ENCODE peak calls at places on chromosomes 11 and 22, in ten cellular contexts. Z is ELF-1; G is fibroblast of mammary gland; Y is HEK293T; H is AG04449; R is endothelial cell; O is T-helper 1 cell; P is left cardiac atrium; N is T47D; Q is stimulated activated CD8-positive, alpha-beta memory T cell treated with anti-CD3 and anti-CD28 coated beads, Interleukin-12 subunit alpha, Interleukin-12 subunit beta, amount 100 ng/mL, for 1 hour. L is an unnamed sample.

GRCh38 chr11:18727499-18728236 is 1.7 kb upstream of the IGSF22 start:
- DNase-seq in P (peak), G (peak), Q (peak), O (peak), Z (peak), R (peak), N (peak), H (no peak), Y (peak), L (no peak)

GRCh38 chr11:8059030-8059429 is 22.0 kb upstream of the TUB start:
- DNase-seq in Y (no peak), N (no peak), H (no peak), O (no peak), Z (no peak), Q (no peak), R (no peak), P (no peak), G (no peak), L (no peak)

GRCh38 chr11:32137263-32137662 is 46.4 kb downstream of the RCN1 start:
- DNase-seq in N (no peak), G (peak), Q (no peak), P (no peak), H (peak), Y (no peak), R (no peak), Z (no peak), O (no peak), L (peak)

GRCh38 chr11:10612217-10612862 is 43.9 kb upstream of the LYVE1 start:
- DNase-seq in P (no peak), H (no peak), Q (no peak), G (no peak), O (no peak), Z (no peak), R (no peak), Y (no peak), N (no peak), L (no peak)

GRCh38 chr22:27971926-27972325 is 52.9 kb upstream of the PITPNB start:
- DNase-seq in R (no peak), H (no peak), Y (no peak), O (no peak), N (no peak), Q (no peak), G (no peak), P (no peak), Z (no peak), L (no peak)

GRCh38 chr11:5938603-5938965 is 3.5 kb upstream of the OR56A3 start:
- DNase-seq in Z (peak), Q (no peak), Y (no peak), H (no peak), O (no peak), R (no peak), N (peak), P (no peak), G (no peak), L (no peak)

GRCh38 chr11:134032501-134033091 is 36.3 kb upstream of the JAM3 start:
- DNase-seq in P (peak), Q (no peak), Z (no peak), H (no peak), R (no peak), G (no peak), N (no peak), Y (no peak), O (no peak), L (no peak)

GRCh38 chr11:10208045-10208674 is 85.9 kb downstream of the SBF2 start:
- DNase-seq in P (no peak), R (no peak), H (no peak), Z (peak), Y (peak), G (peak), Q (no peak), O (no peak), N (peak), L (peak)

GRCh38 chr11:72081856-72082255 is 1.2 kb downstream of the LRRC51 start:
- DNase-seq in Z (peak), Y (no peak), P (no peak), O (no peak), G (no peak), H (no peak), R (no peak), Q (no peak), N (peak), L (no peak)

GRCh38 chr11:5698281-5698680 is 8.7 kb downstream of the TRIM22 start:
- DNase-seq in R (no peak), Q (no peak), H (no peak), N (no peak), P (no peak), Y (no peak), O (no peak), G (no peak), Z (no peak), L (no peak)

GRCh38 chr11:276219-276618 is 2.0 kb upstream of the NLRP6 start:
- DNase-seq in Y (no peak), P (no peak), O (no peak), R (no peak), H (no peak), N (no peak), Z (no peak), G (no peak), Q (no peak), L (no peak)

GRCh38 chr22:28873183-28873964 is 10.0 kb upstream of the ZNRF3 start:
- DNase-seq in G (no peak), Y (no peak), P (no peak), Q (no peak), O (no peak), Z (no peak), H (no peak), R (no peak), N (no peak), L (no peak)

GRCh38 chr11:6825333-6825744 is 20.1 kb upstream of the OR10A5 start:
- DNase-seq in Z (no peak), Y (no peak), Q (no peak), P (no peak), N (no peak), G (peak), R (no peak), H (no peak), O (no peak), L (no peak)

GRCh38 chr11:119363874-119364590 is 17.5 kb downstream of the USP2 start:
- DNase-seq in O (peak), Z (peak), G (no peak), R (peak), N (peak), Q (peak), P (peak), H (no peak), Y (peak), L (no peak)

GRCh38 chr11:45568031-45568430 is 97.4 kb downstream of the CHST1 start:
- DNase-seq in R (no peak), G (no peak), Y (no peak), P (no peak), Q (no peak), N (no peak), O (no peak), H (no peak), Z (no peak), L (no peak)

GRCh38 chr11:72578051-72578450 is 96.2 kb downstream of the PDE2A start:
- DNase-seq in Y (no peak), G (no peak), N (no peak), P (no peak), H (no peak), R (no peak), Z (no peak), Q (no peak), O (no peak), L (no peak)

GRCh38 chr22:47498969-47499368 is 736.5 kb downstream of the TBC1D22A start:
- DNase-seq in Z (no peak), O (no peak), Y (no peak), Q (no peak), G (no peak), P (no peak), R (no peak), N (no peak), H (no peak), L (no peak)

GRCh38 chr11:76765863-76766350 is 17.2 kb upstream of the TSKU start:
- DNase-seq in Y (no peak), O (no peak), Z (no peak), G (no peak), H (no peak), P (no peak), R (no peak), N (no peak), Q (no peak), L (no peak)

GRCh38 chr11:36431429-36432092 is 78.5 kb downstream of the TRAF6 start:
- DNase-seq in Y (peak), P (peak), N (no peak), H (peak), O (no peak), G (peak), Q (no peak), Z (peak), R (no peak), L (peak)

GRCh38 chr22:20741634-20742581 is 32.0 kb upstream of the SERPIND1 start:
- DNase-seq in Z (peak), N (peak), Y (peak), H (no peak), R (peak), G (peak), Q (peak), P (no peak), O (no peak), L (no peak)

GRCh38 chr11:127037001-127037400 is 36.4 kb upstream of the KIRREL3 start:
- DNase-seq in O (no peak), G (no peak), Q (no peak), H (no peak), R (no peak), Y (no peak), P (no peak), N (no peak), Z (peak), L (no peak)

GRCh38 chr11:93700830-93701229 is 39.3 kb downstream of the CEP295 start:
- DNase-seq in P (no peak), H (peak), Y (no peak), Z (no peak), G (peak), R (no peak), Q (no peak), O (no peak), N (no peak), L (no peak)

L was measured in skeletal muscle cell.